ENCODE peak calls at places on chromosomes 3 and 15, in five cellular contexts. P is activated gamma-delta T cell, R is NCI-H446 treated with DMSO at 0.1 percent for 48 hours, D is B cell, X is gastrocnemius medialis. K is an unnamed sample.
A peak's percentile ranks its signal among the peaks of the same experiment; 100 is the strongest.

GRCh38 chr3:101466465-101467309 is 46.3 kb downstream of the SENP7 start:
- DNase-seq in P (no peak), R (no peak), D (no peak), X (no peak), K (no peak)

GRCh38 chr15:62606376-62607164 is 436.0 kb upstream of the TPM1 start:
- DNase-seq in P (no peak), D (no peak), R (no peak), X (no peak), K (no peak)

GRCh38 chr15:54007256-54007655 is 29.0 kb downstream of the UNC13C start:
- DNase-seq in R (no peak), D (no peak), P (no peak), X (no peak), K (no peak)

GRCh38 chr3:175338775-175339535 is 479.8 kb downstream of the NAALADL2 start:
- DNase-seq in D (no peak), R (no peak), X (no peak), P (no peak), K (no peak)

GRCh38 chr3:195249057-195249770 is 21.7 kb downstream of the XXYLT1 start:
- DNase-seq in P (no peak), R (no peak), D (no peak), X (no peak), K (no peak)

GRCh38 chr3:106836906-106837305 is 540.3 kb upstream of the CCDC54 start:
- DNase-seq in P (no peak), D (no peak), X (no peak), R (no peak), K (no peak)

GRCh38 chr3:140546649-140547048 is 131.2 kb upstream of the TRIM42 start:
- DNase-seq in R (no peak), P (no peak), X (no peak), D (no peak), K (no peak)

GRCh38 chr3:53709856-53710674 is 136.2 kb downstream of the CHDH start:
- DNase-seq in D (peak; percentile 70), R (no peak), X (peak; percentile 15), P (no peak), K (peak; percentile 60)

GRCh38 chr3:81279481-81280273 is 481.8 kb downstream of the GBE1 start:
- DNase-seq in R (no peak), D (no peak), X (no peak), P (no peak), K (no peak)

GRCh38 chr3:81463761-81464160 is 297.7 kb downstream of the GBE1 start:
- DNase-seq in D (no peak), X (no peak), R (no peak), P (no peak), K (no peak)

GRCh38 chr3:141366285-141367037 is 1.8 kb upstream of the ZBTB38 start:
- DNase-seq in D (no peak), P (no peak), X (peak; percentile 59), R (no peak), K (no peak)

GRCh38 chr15:64897345-64897985 is 14.2 kb upstream of the ANKDD1A start:
- DNase-seq in X (peak; percentile 70), P (no peak), D (no peak), R (no peak), K (peak; percentile 38)

GRCh38 chr3:185717121-185717520 is 107.7 kb downstream of the IGF2BP2 start:
- DNase-seq in D (no peak), X (no peak), R (peak; percentile 35), P (no peak), K (no peak)

GRCh38 chr3:66276705-66277274 is 56.0 kb downstream of the SLC25A26 start:
- DNase-seq in D (no peak), P (no peak), R (peak; percentile 49), X (peak; percentile 13), K (peak; percentile 23)

GRCh38 chr15:70505411-70505919 is 257.9 kb downstream of the UACA start:
- DNase-seq in X (no peak), R (no peak), P (no peak), D (no peak), K (peak; percentile 20)

GRCh38 chr3:16808393-16809107 is 76.2 kb upstream of the PLCL2 start:
- DNase-seq in X (no peak), P (no peak), R (peak; percentile 7), D (no peak), K (no peak)

GRCh38 chr3:72909591-72909990 is 21.7 kb downstream of the GXYLT2 start:
- DNase-seq in P (no peak), D (no peak), R (no peak), X (no peak), K (no peak)

GRCh38 chr3:99384596-99384995 is 253.8 kb upstream of the COL8A1 start:
- DNase-seq in R (no peak), X (no peak), P (no peak), D (no peak), K (no peak)

GRCh38 chr3:50242371-50242770 is 6.4 kb downstream of the GNAI2 start:
- DNase-seq in X (no peak), R (no peak), D (no peak), P (no peak), K (peak; percentile 11)

GRCh38 chr3:16474920-16475319 is 38.6 kb downstream of the RFTN1 start:
- DNase-seq in P (no peak), R (no peak), X (no peak), D (no peak), K (no peak)

GRCh38 chr3:39287216-39287858 is 7.5 kb upstream of the CX3CR1 start:
- DNase-seq in X (peak; percentile 76), R (no peak), D (no peak), P (no peak), K (no peak)

GRCh38 chr3:12288466-12289129 is at the start of gene PPARG:
- DNase-seq in D (peak; percentile 32), X (no peak), R (no peak), P (peak; percentile 8), K (no peak)

GRCh38 chr3:157166115-157166514 is 6.2 kb upstream of the CCNL1 start:
- DNase-seq in D (no peak), R (no peak), P (no peak), X (no peak), K (no peak)

GRCh38 chr15:100627789-100628395 is 25.5 kb downstream of the ASB7 start:
- DNase-seq in P (no peak), R (peak; percentile 21), D (peak; percentile 50), X (peak; percentile 35), K (peak; percentile 32)

GRCh38 chr15:76267077-76267476 is 44.2 kb downstream of the ETFA start:
- DNase-seq in R (no peak), X (no peak), D (no peak), P (no peak), K (no peak)

GRCh38 chr3:36904641-36905040 is 40.2 kb downstream of the TRANK1 start:
- DNase-seq in P (no peak), D (no peak), R (no peak), X (no peak), K (no peak)

GRCh38 chr3:9217784-9218513 is 31.5 kb downstream of the SRGAP3 start:
- DNase-seq in P (no peak), R (no peak), X (no peak), D (no peak), K (no peak)

GRCh38 chr3:28053759-28054158 is 187.7 kb upstream of the CMC1 start:
- DNase-seq in D (no peak), P (no peak), X (no peak), R (no peak), K (no peak)

GRCh38 chr15:93200448-93201226 is 111.6 kb upstream of the RGMA start:
- DNase-seq in P (no peak), R (no peak), X (no peak), D (no peak), K (no peak)

GRCh38 chr3:175111036-175111435 is 251.9 kb downstream of the NAALADL2 start:
- DNase-seq in D (no peak), X (no peak), R (no peak), P (no peak), K (no peak)